ENCODE peak calls at places on chromosomes 2 and 18, in seven cellular contexts. A is transverse colon, N is spleen, R is SK-N-SH, B is sigmoid colon, O is endothelial cell of umbilical vein, H is HL-60. X is an unnamed sample.

GRCh38 chr2:158487419-158487818 is 30.7 kb downstream of the PKP4 start:
- DNase-seq in A (no peak), N (no peak), R (no peak), B (no peak), O (peak; percentile 56), H (no peak), X (no peak)

GRCh38 chr18:72541871-72542690 is 2.1 kb downstream of the CBLN2 start:
- DNase-seq in A (no peak), N (no peak), R (peak; percentile 79), B (no peak), O (no peak), H (no peak), X (no peak)

GRCh38 chr2:42048318-42049251 is 764 bp downstream of the PKDCC start:
- DNase-seq in A (no peak), N (no peak), R (peak; percentile 81), B (peak; percentile 75), O (peak; percentile 27), H (no peak), X (no peak)

GRCh38 chr2:219645631-219646527 is 18.4 kb downstream of the SLC4A3 start:
- DNase-seq in A (no peak), N (no peak), R (no peak), B (no peak), O (no peak), H (no peak), X (no peak)

GRCh38 chr2:220509921-220510320 is 882.5 kb downstream of the SLC4A3 start:
- DNase-seq in A (no peak), N (no peak), R (no peak), B (no peak), O (no peak), H (no peak), X (no peak)

GRCh38 chr2:37766087-37766486 is 94.6 kb upstream of the CDC42EP3 start:
- DNase-seq in A (no peak), N (no peak), R (no peak), B (no peak), O (peak; percentile 40), H (no peak), X (no peak)

GRCh38 chr2:154392256-154392655 is 306.2 kb upstream of the KCNJ3 start:
- DNase-seq in A (no peak), N (no peak), R (no peak), B (no peak), O (no peak), H (no peak), X (no peak)

GRCh38 chr2:240391111-240392051 is 44.1 kb upstream of the GPC1 start:
- DNase-seq in A (peak; percentile 4), N (peak; percentile 67), R (no peak), B (peak; percentile 52), O (no peak), H (no peak), X (no peak)

GRCh38 chr18:47283476-47283875 is 32.0 kb upstream of the SKOR2 start:
- DNase-seq in A (no peak), N (no peak), R (peak; percentile 41), B (no peak), O (peak; percentile 27), H (peak; percentile 28), X (peak; percentile 70)

GRCh38 chr18:363327-364115 is 95.7 kb upstream of the THOC1 start:
- DNase-seq in A (no peak), N (no peak), R (no peak), B (no peak), O (peak; percentile 40), H (peak; percentile 59), X (no peak)

GRCh38 chr18:55657572-55658331 is 69.8 kb upstream of the TCF4 start:
- DNase-seq in A (no peak), N (no peak), R (no peak), B (no peak), O (no peak), H (no peak), X (no peak)

GRCh38 chr2:26630669-26631360 is 10.4 kb downstream of the CIB4 start:
- DNase-seq in A (no peak), N (peak; percentile 15), R (no peak), B (no peak), O (no peak), H (no peak), X (no peak)

GRCh38 chr2:132416080-132416911 is at the start of gene GPR39:
- DNase-seq in A (peak; percentile 94), N (no peak), R (peak; percentile 79), B (peak; percentile 78), O (peak; percentile 53), H (no peak), X (no peak)

DNA sequence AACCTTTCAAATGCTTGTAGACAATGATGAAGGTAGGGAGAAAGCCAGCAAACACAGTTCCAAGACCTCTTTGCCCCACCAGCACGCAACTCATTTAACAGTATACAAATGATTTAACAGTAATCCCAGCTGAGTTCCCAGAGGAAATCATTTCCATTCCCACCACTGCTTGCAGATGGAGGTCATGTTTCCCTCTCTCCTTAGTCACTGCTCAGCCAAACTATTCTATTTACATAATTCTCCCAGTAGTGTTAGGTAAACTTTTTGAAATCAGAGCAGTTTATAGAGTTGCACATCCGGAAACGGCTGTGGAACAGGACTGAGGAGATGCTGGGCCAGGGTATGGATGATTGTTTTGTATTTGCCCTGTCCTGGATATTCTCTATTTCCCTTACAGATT is 328.5 kb downstream of the FIGN start:
- DNase-seq in A (no peak), N (no peak), R (no peak), B (no peak), O (no peak), H (no peak), X (no peak)
- TF ChIP-seq POLR2AphosphoS5 in A (no peak), N (no peak), R (no peak), B (no peak), O (no peak), H (no peak), X (no peak)

GRCh38 chr2:162734287-162734686 is 104.3 kb downstream of the KCNH7 start:
- DNase-seq in A (no peak), N (no peak), R (no peak), B (no peak), O (no peak), H (no peak), X (no peak)
- TF ChIP-seq POLR2AphosphoS5 in A (no peak), N (no peak), R (no peak), B (no peak), O (no peak), H (no peak), X (no peak)

DNA sequence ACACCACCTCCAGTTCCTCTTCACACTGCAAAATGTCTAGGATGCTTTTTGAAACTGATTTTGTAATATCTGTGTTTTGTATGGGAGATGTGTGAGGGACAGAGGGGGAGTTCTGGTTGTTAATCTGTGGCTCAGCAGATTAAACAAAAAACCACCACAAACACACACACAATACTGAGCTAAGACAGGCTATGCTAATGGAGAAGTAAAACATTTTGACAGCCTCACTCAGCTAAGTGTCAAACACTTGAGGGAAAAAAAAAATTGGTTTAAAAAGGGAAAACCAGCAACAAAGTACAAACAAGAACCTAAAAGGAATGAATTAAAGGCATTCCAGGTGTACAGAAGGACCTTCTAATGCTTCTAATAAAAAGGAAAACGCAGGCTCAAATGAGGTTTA is 88.0 kb downstream of the TMEM163 start:
- DNase-seq in A (no peak), N (no peak), R (no peak), B (no peak), O (no peak), H (no peak), X (no peak)
- TF ChIP-seq POLR2AphosphoS5 in A (no peak), N (no peak), R (no peak), B (no peak), O (no peak), H (no peak), X (no peak)

DNA sequence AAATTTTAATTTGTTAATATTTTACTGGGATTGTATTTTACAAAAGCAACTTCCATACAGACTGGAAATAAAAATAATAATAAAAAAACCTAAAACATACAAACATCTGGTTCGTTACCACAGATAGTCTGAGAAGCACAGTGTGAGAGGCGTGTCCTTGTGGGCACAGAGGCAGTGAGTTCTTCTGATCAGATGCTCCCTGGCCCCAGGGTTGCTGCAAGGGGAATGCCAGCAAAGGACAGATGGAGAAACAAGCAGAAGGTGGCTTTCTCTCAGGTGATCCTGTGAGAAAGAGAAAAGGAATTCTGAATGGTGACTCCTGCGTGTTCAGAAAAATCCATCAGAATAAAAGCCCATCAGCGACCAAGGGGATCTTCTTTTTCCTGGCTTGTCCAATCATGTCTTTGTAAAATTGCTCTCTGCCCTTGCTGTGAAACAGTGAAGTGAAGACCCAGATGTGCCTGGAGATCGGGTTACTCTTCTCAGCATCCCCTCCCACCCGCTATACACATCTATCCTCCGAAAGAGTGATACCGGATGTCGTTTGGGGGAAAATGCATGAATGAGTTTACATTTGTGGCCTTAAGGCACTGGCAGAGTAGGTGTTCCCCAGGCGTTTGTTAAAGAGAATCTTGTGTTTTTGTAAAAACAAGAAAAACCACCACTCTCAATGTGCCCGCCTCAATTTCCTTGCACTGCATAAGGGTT is 528.4 kb downstream of the CMPK2 start:
- DNase-seq in A (no peak), N (no peak), R (no peak), B (no peak), O (no peak), H (no peak), X (no peak)
- TF ChIP-seq POLR2AphosphoS5 in A (no peak), N (no peak), R (no peak), B (no peak), O (no peak), H (no peak), X (no peak)

DNA sequence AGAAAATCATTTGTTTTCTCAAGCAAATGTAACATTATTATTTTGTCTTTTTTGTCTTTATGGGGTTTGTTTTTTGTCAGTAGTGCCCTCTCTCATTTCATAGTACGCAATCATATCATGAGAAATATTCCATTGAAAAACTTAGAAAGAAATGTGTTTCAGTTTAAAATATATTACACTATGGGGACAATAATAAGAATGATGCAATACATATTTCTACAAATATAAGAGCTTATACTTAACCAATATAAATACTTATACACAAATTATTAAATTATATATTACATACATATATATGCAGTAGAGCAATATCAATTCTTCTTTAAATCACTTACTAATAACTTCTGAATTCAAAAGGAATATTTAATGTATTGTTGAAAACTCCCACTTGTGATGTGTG is 13.7 kb downstream of the LRRTM4 start:
- DNase-seq in A (no peak), N (no peak), R (no peak), B (no peak), O (no peak), H (no peak), X (no peak)
- TF ChIP-seq POLR2AphosphoS5 in A (no peak), N (no peak), R (no peak), B (no peak), O (no peak), H (no peak), X (no peak)

DNA sequence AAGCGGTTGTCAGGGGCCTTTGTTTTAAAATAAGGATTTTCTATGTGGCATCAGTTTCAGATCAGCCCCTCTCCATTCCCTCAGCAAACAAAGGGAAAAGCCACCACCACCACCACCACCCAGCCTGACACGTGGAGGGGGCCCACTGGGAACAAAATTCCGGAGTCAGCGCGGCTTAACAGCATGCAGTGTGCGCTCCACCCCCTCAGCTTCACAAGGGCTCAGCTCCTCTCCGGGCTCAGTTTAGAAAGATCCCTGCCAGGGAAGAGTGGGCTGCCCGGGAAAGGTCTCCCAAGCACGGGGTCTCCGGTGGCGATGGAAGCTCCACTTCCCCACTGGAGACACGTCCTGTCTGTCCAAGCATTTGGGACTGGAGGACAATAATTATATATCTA is 55.7 kb downstream of the SNORC start:
- DNase-seq in A (no peak), N (no peak), R (no peak), B (no peak), O (no peak), H (no peak), X (no peak)
- TF ChIP-seq POLR2AphosphoS5 in A (no peak), N (no peak), R (no peak), B (no peak), O (no peak), H (no peak), X (no peak)

GRCh38 chr2:237691200-237691907 is 64.0 kb downstream of the LRRFIP1 start:
- DNase-seq in A (peak; percentile 56), N (peak; percentile 100), R (no peak), B (no peak), O (no peak), H (no peak), X (no peak)
- TF ChIP-seq POLR2AphosphoS5 in A (peak; percentile 50), N (peak; percentile 77), R (peak; percentile 1), B (peak; percentile 81), O (no peak), H (no peak), X (peak; percentile 59)

X was measured in esophagus muscularis mucosa.